ENCODE peak calls at places on chromosomes 6 and 20, in eight cellular contexts. T is trophoblast cell, N is IMR-90, M is fibroblast of lung, Z is neural progenitor cell, R is neuronal stem cell, D is mammary epithelial cell, K is PC-9. O is an unnamed sample.

GRCh38 chr20:34111057-34111711 is 859 bp downstream of the EIF2S2 start:
- DNase-seq in D (peak; percentile 58), K (no peak), Z (peak; percentile 36), T (peak; percentile 43), R (no peak), M (peak; percentile 74), N (peak; percentile 71), O (peak; percentile 38)

GRCh38 chr6:149001422-149001821 is 254.6 kb downstream of the UST start:
- DNase-seq in N (no peak), K (no peak), T (no peak), M (no peak), Z (no peak), D (no peak), R (no peak), O (no peak)

GRCh38 chr20:32474717-32474966 is 110.5 kb downstream of the NOL4L start:
- DNase-seq in T (no peak), K (no peak), N (no peak), M (no peak), Z (no peak), R (no peak), D (no peak), O (no peak)

GRCh38 chr6:43009124-43009523 is 4.6 kb downstream of the MEA1 start:
- DNase-seq in M (peak; percentile 28), R (no peak), K (peak; percentile 24), N (peak; percentile 27), T (peak; percentile 46), D (no peak), Z (peak; percentile 23), O (peak; percentile 58)

GRCh38 chr6:40874495-40874894 is 164.5 kb downstream of the UNC5CL start:
- DNase-seq in T (no peak), K (no peak), R (no peak), D (no peak), N (no peak), Z (peak; percentile 66), M (no peak), O (no peak)

GRCh38 chr6:80145509-80145908 is 39.0 kb downstream of the BCKDHB start:
- DNase-seq in M (no peak), T (no peak), Z (no peak), K (no peak), D (no peak), R (no peak), N (no peak), O (no peak)

GRCh38 chr6:160971151-160971550 is 20.4 kb upstream of the MAP3K4 start:
- DNase-seq in D (no peak), T (no peak), Z (no peak), M (no peak), R (no peak), N (no peak), K (no peak), O (no peak)

GRCh38 chr20:57672164-57672563 is 37.7 kb downstream of the PMEPA1 start:
- DNase-seq in D (no peak), R (no peak), M (peak; percentile 57), T (no peak), K (no peak), Z (peak; percentile 63), N (peak; percentile 10), O (no peak)

GRCh38 chr6:148140772-148141557 is 201.7 kb upstream of the SASH1 start:
- DNase-seq in R (no peak), M (no peak), T (no peak), N (no peak), D (peak; percentile 15), K (no peak), Z (no peak), O (peak; percentile 53)

GRCh38 chr20:45835230-45836224 is 1.9 kb downstream of the SNX21 start:
- DNase-seq in M (peak; percentile 91), R (no peak), K (peak; percentile 33), Z (no peak), T (no peak), D (no peak), N (peak; percentile 47), O (peak; percentile 95)

GRCh38 chr6:35737413-35738211 is 780 bp downstream of the ARMC12 start:
- DNase-seq in T (no peak), K (no peak), R (no peak), N (peak; percentile 87), Z (no peak), D (peak; percentile 68), M (peak; percentile 94), O (peak; percentile 87)

GRCh38 chr6:90249458-90249857 is 47.2 kb downstream of the BACH2 start:
- DNase-seq in R (no peak), N (no peak), M (no peak), Z (no peak), D (no peak), T (no peak), K (no peak), O (no peak)

GRCh38 chr20:33373735-33374605 is 27.3 kb downstream of the CDK5RAP1 start:
- DNase-seq in R (no peak), N (peak; percentile 94), K (peak; percentile 69), M (peak; percentile 88), T (no peak), D (peak; percentile 46), Z (no peak), O (peak; percentile 99)

GRCh38 chr6:40695114-40695513 is 108.0 kb upstream of the LRFN2 start:
- DNase-seq in M (no peak), K (no peak), T (no peak), N (peak; percentile 1), D (no peak), R (no peak), Z (peak; percentile 50), O (no peak)

GRCh38 chr20:38363004-38363747 is 16.9 kb downstream of the LBP start:
- DNase-seq in M (no peak), R (no peak), K (no peak), D (no peak), N (no peak), Z (no peak), T (no peak), O (no peak)

GRCh38 chr6:135053433-135053832 is 1.2 kb downstream of the HBS1L start:
- DNase-seq in N (no peak), K (no peak), Z (no peak), M (no peak), T (no peak), D (no peak), R (no peak), O (no peak)

GRCh38 chr20:34713194-34713943 is 9.2 kb downstream of the TP53INP2 start:
- DNase-seq in K (peak; percentile 66), N (peak; percentile 100), D (peak; percentile 94), Z (no peak), M (peak; percentile 98), R (no peak), T (peak; percentile 33), O (peak; percentile 99)

GRCh38 chr6:84707161-84707560 is 57.2 kb downstream of the TBX18 start:
- DNase-seq in D (no peak), R (no peak), N (no peak), T (no peak), Z (no peak), K (no peak), M (no peak), O (no peak)

GRCh38 chr6:77373955-77374354 is 89.3 kb downstream of the HTR1B start:
- DNase-seq in K (no peak), Z (no peak), D (no peak), R (no peak), N (no peak), T (no peak), M (no peak), O (no peak)

GRCh38 chr6:77366798-77367197 is 96.5 kb downstream of the HTR1B start:
- DNase-seq in T (no peak), K (no peak), D (no peak), M (no peak), Z (no peak), N (no peak), R (no peak), O (no peak)

DNA sequence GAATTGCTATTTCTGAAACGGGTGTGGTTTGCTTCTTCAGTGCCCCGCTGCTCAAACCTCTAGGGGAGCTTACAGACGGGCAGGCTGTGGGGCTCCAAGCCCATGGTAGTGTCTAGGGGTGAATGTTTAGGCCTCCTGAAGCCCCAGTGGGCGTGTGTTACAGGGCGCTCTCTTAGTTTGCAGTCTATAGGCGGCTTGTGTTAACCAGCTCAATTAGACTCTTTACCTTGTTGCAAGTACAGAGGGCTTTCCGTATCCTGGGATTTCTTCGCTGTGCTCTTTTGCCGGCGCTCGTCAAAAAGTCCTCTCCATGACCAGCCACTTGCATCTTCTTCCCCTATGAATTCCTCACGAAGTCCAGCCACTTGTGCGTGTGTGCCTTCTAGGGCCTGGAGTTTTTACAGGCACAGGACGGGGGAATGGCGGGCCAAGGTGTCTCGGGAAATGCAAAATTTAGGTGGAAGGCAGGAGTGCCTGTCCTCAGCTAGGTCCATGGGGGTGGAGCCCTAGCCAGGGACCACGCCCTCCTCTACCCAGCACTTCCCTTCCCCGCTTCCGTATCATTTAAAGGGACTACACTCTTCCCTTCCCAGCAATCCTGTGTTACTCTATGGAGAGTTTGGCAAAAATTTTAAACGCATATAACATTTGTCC is 94.5 kb downstream of the HTR1B start:
- DNase-seq in D (no peak), R (no peak), N (peak; percentile 38), M (peak; percentile 27), K (peak; percentile 62), T (no peak), Z (peak; percentile 46), O (no peak)
- H3K4me3 ChIP-seq in D (no peak overlapping the region), R (peak overlapping the region; percentile 75), N (peak overlapping the region; percentile 80), M (peak overlapping the region; percentile 27), K (no peak overlapping the region), T (peak overlapping the region; percentile 67), Z (peak overlapping the region; percentile 63), O (no peak overlapping the region)

GRCh38 chr20:25032478-25033183 is 25.3 kb downstream of the ACSS1 start:
- DNase-seq in T (no peak), Z (peak; percentile 36), D (peak; percentile 80), R (peak; percentile 40), N (no peak), M (no peak), K (no peak), O (no peak)

GRCh38 chr20:25031241-25031640 is 26.7 kb downstream of the ACSS1 start:
- DNase-seq in T (peak; percentile 78), R (no peak), N (no peak), K (no peak), D (no peak), M (no peak), Z (no peak), O (no peak)

GRCh38 chr20:25032065-25032477 is 25.9 kb downstream of the ACSS1 start:
- DNase-seq in M (no peak), K (no peak), T (no peak), D (no peak), N (no peak), R (no peak), Z (no peak), O (no peak)

GRCh38 chr20:25033941-25034335 is 24.0 kb downstream of the ACSS1 start:
- DNase-seq in R (no peak), T (no peak), Z (no peak), K (no peak), D (no peak), N (no peak), M (no peak), O (no peak)

GRCh38 chr20:25033250-25033940 is 24.5 kb downstream of the ACSS1 start:
- DNase-seq in R (no peak), D (no peak), M (no peak), N (no peak), K (no peak), Z (no peak), T (peak; percentile 16), O (no peak)
- H2AFZ ChIP-seq in R (peak overlapping the region; percentile 87), D (peak overlapping the region; percentile 89), M (no peak overlapping the region), N (no peak overlapping the region), K (no peak overlapping the region), Z (peak overlapping the region; percentile 85), T (no peak overlapping the region), O (no peak overlapping the region)

GRCh38 chr6:131629656-131630055 is 1.6 kb upstream of the MED23 start:
- DNase-seq in N (no peak), M (no peak), D (peak; percentile 20), R (no peak), K (no peak), T (no peak), Z (no peak), O (peak; percentile 73)
- H3K4me3 ChIP-seq in N (no peak overlapping the region), M (no peak overlapping the region), D (no peak overlapping the region), R (no peak overlapping the region), K (no peak overlapping the region), T (no peak overlapping the region), Z (no peak overlapping the region), O (no peak overlapping the region)

GRCh38 chr6:108844632-108845031 is 3.6 kb upstream of the ARMC2 start:
- DNase-seq in N (no peak), Z (no peak), T (no peak), K (no peak), M (no peak), R (no peak), D (no peak), O (no peak)
- H2AFZ ChIP-seq in N (no peak overlapping the region), Z (no peak overlapping the region), T (no peak overlapping the region), K (no peak overlapping the region), M (no peak overlapping the region), R (peak overlapping the region; percentile 68), D (no peak overlapping the region), O (no peak overlapping the region)

O was measured in PC-3.